ENCODE peak calls at places on chromosomes 1 and 21, in six cellular contexts. L is Panc1, I is HCT116, D is breast epithelium, T is endothelial cell of umbilical vein, K is stomach. R is an unnamed sample. For H3K9me3, the result is how much of the 10 kb centered on the place peaks cover.

GRCh38 chr1:30600258-30600657 is 123.1 kb downstream of the MATN1 start:
- DNase-seq in L (no peak), I (no peak), D (no peak), T (no peak), K (no peak), R (no peak)

GRCh38 chr1:152447484-152447883 is 33.4 kb upstream of the CRNN start:
- DNase-seq in L (no peak), I (no peak), D (no peak), T (no peak), K (no peak), R (no peak)

GRCh38 chr1:18557621-18558465 is 72.8 kb upstream of the PAX7 start:
- DNase-seq in L (no peak), I (no peak), D (no peak), T (no peak), K (peak), R (no peak)

GRCh38 chr1:29513357-29513756 is 277.0 kb downstream of the PTPRU start:
- DNase-seq in L (peak), I (peak), D (no peak), T (peak), K (peak), R (peak)

GRCh38 chr1:210901981-210902770 is 231.8 kb downstream of the KCNH1 start:
- DNase-seq in L (no peak), I (no peak), D (no peak), T (no peak), K (no peak), R (no peak)

GRCh38 chr1:24998554-24999245 is 68.6 kb upstream of the RUNX3 start:
- DNase-seq in L (no peak), I (no peak), D (no peak), T (no peak), K (no peak), R (peak)

GRCh38 chr1:150513275-150513885 is 2.2 kb upstream of the FALEC start:
- DNase-seq in L (no peak), I (no peak), D (no peak), T (no peak), K (no peak), R (peak)

GRCh38 chr1:78651247-78651646 is 1.6 kb downstream of the IFI44 start:
- DNase-seq in L (no peak), I (no peak), D (no peak), T (peak), K (no peak), R (peak)

GRCh38 chr21:15742052-15742451 is 12.3 kb downstream of the USP25 start:
- DNase-seq in L (no peak), I (no peak), D (no peak), T (peak), K (no peak), R (no peak)

GRCh38 chr1:207922554-207922953 is 11.6 kb upstream of the CD34 start:
- DNase-seq in L (no peak), I (no peak), D (no peak), T (peak), K (no peak), R (no peak)

GRCh38 chr1:184595609-184596008 is 159.0 kb downstream of the EDEM3 start:
- DNase-seq in L (no peak), I (no peak), D (no peak), T (no peak), K (no peak), R (no peak)

GRCh38 chr1:70200065-70200464 is 5.3 kb downstream of the LRRC40 start:
- DNase-seq in L (no peak), I (no peak), D (no peak), T (no peak), K (no peak), R (no peak)

GRCh38 chr21:36630485-36631206 is 68.3 kb upstream of the SIM2 start:
- DNase-seq in L (peak), I (peak), D (peak), T (peak), K (peak), R (no peak)

GRCh38 chr1:47931395-47931794 is 65.8 kb downstream of the TRABD2B start:
- DNase-seq in L (no peak), I (peak), D (no peak), T (peak), K (peak), R (no peak)

GRCh38 chr1:155379180-155379876 is 58.6 kb downstream of the RUSC1 start:
- DNase-seq in L (no peak), I (no peak), D (no peak), T (peak), K (no peak), R (no peak)

GRCh38 chr1:112707217-112708001 is 482 bp upstream of the RHOC start:
- DNase-seq in L (no peak), I (peak), D (peak), T (peak), K (peak), R (peak)

GRCh38 chr1:171641076-171641864 is 11.2 kb downstream of the MYOC start:
- DNase-seq in L (no peak), I (no peak), D (no peak), T (no peak), K (no peak), R (no peak)

GRCh38 chr1:38745476-38746410 is 113.8 kb downstream of the RRAGC start:
- DNase-seq in L (no peak), I (no peak), D (no peak), T (no peak), K (no peak), R (no peak)

GRCh38 chr1:210525759-210526158 is 197.1 kb downstream of the HHAT start:
- DNase-seq in L (no peak), I (no peak), D (no peak), T (no peak), K (no peak), R (no peak)

GRCh38 chr1:205346956-205347574 is 9.7 kb downstream of the KLHDC8A start:
- DNase-seq in L (no peak), I (no peak), D (no peak), T (no peak), K (no peak), R (peak)

GRCh38 chr1:203440780-203441179 is 34.8 kb upstream of the PRELP start:
- DNase-seq in L (no peak), I (no peak), D (peak), T (peak), K (peak), R (no peak)

GRCh38 chr1:202343652-202344349 is 2.1 kb upstream of the UBE2T start:
- DNase-seq in L (no peak), I (peak), D (no peak), T (peak), K (no peak), R (no peak)

GRCh38 chr1:183567584-183567983 is 22.7 kb downstream of the NCF2 start:
- DNase-seq in L (no peak), I (no peak), D (no peak), T (no peak), K (peak), R (peak)

GRCh38 chr1:248277876-248278275 is at the start of gene OR2T33:
- DNase-seq in L (no peak), I (no peak), D (no peak), T (no peak), K (no peak), R (no peak)
- H3K9me3 ChIP-seq in L (under half), I (under half), D (under half), T (under half), K (under half), R (under half)

DNA sequence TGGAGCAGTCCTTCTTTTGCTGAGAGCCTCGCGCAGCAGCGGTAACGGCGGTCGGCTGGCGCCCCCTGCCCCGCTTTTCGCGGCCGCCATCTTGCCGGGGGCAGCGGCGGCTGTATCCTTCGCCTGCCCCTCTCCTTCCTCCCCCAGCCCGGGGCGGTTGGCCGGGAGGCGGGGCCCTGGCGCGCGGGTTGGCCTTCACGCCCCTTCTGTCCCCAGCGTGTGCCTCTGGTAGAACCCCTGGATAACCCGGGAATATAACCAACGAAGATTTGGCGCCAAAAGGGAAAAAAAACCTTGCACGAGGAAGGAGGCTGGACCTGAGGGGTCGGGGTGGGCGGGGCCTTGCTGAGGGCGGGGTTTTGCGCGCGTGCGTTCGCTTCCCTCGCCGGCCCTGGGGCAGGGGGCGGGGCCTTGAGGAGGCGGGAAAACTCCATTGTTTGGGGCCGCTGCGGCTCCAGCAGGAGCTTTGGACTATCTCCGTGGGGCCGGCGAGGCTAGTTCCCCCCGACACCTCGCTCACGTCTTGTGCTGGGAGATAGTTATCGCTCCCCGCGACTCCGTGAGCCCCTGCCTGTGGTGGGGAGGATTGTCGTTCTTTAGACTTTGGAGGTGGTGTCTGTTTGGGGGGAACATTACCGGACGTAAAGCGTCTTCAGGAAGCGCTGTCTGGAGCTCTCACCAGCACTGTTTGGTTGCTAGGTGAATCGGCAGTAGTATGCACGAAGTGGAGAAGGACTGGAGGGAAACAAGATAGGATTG is 689 bp downstream of the NASP start:
- DNase-seq in L (peak), I (peak), D (peak), T (peak), K (peak), R (peak)
- TF ChIP-seq POLR2AphosphoS5 in L (no peak), I (no peak), D (peak), T (no peak), K (no peak), R (peak)

GRCh38 chr1:175269151-175269550 is 76.6 kb upstream of the KIAA0040 start:
- DNase-seq in L (no peak), I (peak), D (no peak), T (no peak), K (no peak), R (no peak)

GRCh38 chr1:175267716-175268416 is 75.3 kb upstream of the KIAA0040 start:
- DNase-seq in L (no peak), I (no peak), D (no peak), T (no peak), K (no peak), R (no peak)

GRCh38 chr1:175270361-175270760 is 77.8 kb upstream of the KIAA0040 start:
- DNase-seq in L (no peak), I (no peak), D (no peak), T (peak), K (no peak), R (no peak)

GRCh38 chr1:175272361-175272760 is 79.8 kb upstream of the KIAA0040 start:
- DNase-seq in L (no peak), I (no peak), D (no peak), T (no peak), K (no peak), R (no peak)

DNA sequence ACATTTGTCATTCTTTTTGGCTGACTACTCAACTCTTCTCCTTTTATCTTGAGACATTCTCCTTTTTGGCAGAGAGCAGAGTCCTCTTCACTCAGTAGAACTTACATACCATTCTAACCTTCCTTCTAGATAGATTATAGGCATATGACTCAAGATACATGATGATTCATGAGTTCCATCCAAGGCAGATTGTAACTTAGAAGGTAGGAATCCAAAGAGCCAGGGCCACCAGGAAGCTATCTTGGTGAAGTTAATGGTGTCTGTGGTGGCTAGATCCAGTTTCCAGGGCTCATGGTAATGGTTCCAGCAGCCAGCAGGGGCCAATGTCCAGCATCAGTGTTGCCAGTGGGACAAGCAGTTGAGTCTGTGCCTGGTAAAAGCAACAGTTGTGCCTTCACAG is 76.1 kb upstream of the KIAA0040 start:
- DNase-seq in L (no peak), I (peak), D (no peak), T (no peak), K (no peak), R (no peak)
- H3K9me3 ChIP-seq in L (under half), I (under half), D (under half), T (under half), K (under half), R (under half)

DNA sequence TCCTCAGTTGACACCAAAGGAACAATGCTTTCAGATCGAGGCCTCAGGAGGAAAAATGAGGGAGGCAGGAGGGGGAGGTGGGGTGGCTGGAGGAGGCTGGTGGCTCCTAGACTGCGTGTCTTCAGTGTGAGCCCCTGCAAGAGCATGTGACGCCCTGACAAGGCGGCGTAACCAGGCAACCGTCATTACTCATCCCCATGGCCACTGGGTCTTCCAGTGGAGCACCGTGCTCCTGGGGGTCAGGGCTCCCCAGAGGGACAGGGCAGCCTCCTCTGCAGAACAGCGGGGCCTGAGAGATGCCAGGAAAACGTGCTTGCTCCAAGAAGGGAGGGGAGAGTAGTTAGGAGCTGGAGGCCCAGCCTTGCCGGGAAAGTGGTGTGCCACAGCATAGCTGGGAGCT is 172.7 kb upstream of the TMEM51 start:
- DNase-seq in L (no peak), I (no peak), D (no peak), T (no peak), K (no peak), R (no peak)
- TF ChIP-seq POLR2AphosphoS5 in L (no peak), I (no peak), D (no peak), T (no peak), K (no peak), R (peak)

GRCh38 chr1:213444224-213444623 is 393.2 kb downstream of the RPS6KC1 start:
- DNase-seq in L (no peak), I (no peak), D (no peak), T (no peak), K (no peak), R (no peak)

GRCh38 chr1:213440766-213441165 is 389.7 kb downstream of the RPS6KC1 start:
- DNase-seq in L (no peak), I (no peak), D (no peak), T (no peak), K (no peak), R (no peak)

GRCh38 chr1:213439703-213440102 is 388.7 kb downstream of the RPS6KC1 start:
- DNase-seq in L (no peak), I (no peak), D (no peak), T (no peak), K (no peak), R (no peak)

GRCh38 chr1:213446496-213446895 is 395.5 kb downstream of the RPS6KC1 start:
- DNase-seq in L (no peak), I (no peak), D (no peak), T (no peak), K (no peak), R (no peak)

DNA sequence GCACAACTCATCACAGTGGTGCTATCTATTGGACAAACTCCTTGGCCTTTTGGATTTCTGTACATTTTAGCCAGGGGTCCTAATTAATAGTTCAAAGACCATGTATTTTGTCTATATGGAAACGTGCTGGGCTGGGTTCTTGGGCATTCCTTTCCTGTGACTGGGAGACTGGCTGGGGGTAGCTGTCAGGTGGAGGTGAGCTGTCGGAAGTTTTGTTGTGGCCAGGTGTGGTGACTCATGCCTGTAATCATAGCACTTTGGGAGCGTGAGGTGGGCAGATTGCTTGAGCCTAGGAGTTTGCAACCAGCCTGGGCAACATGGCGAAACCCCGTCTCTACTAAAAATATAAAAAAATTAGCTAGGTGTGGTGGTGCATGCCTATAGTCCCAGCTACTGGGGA is 392.4 kb downstream of the RPS6KC1 start:
- DNase-seq in L (no peak), I (peak), D (no peak), T (no peak), K (no peak), R (no peak)
- H3K9me3 ChIP-seq in L (under half), I (under half), D (under half), T (under half), K (under half), R (under half)

GRCh38 chr1:51736702-51737101 is 119.8 kb downstream of the OSBPL9 start:
- DNase-seq in L (no peak), I (peak), D (no peak), T (peak), K (no peak), R (no peak)
- TF ChIP-seq POLR2AphosphoS5 in L (no peak), I (no peak), D (no peak), T (no peak), K (no peak), R (no peak)

GRCh38 chr1:212309967-212310366 is 24.8 kb downstream of the PPP2R5A start:
- DNase-seq in L (no peak), I (no peak), D (no peak), T (no peak), K (no peak), R (no peak)
- H3K9me3 ChIP-seq in L (under half), I (under half), D (under half), T (under half), K (under half), R (under half)

GRCh38 chr1:93571623-93572310 is 109.9 kb downstream of the BCAR3 start:
- DNase-seq in L (no peak), I (no peak), D (no peak), T (no peak), K (no peak), R (no peak)
- TF ChIP-seq POLR2AphosphoS5 in L (no peak), I (no peak), D (no peak), T (no peak), K (no peak), R (no peak)

GRCh38 chr1:231032963-231033362 is 7.1 kb downstream of the FAM89A start:
- DNase-seq in L (no peak), I (no peak), D (no peak), T (peak), K (no peak), R (no peak)
- H3K9me3 ChIP-seq in L (under half), I (under half), D (under half), T (under half), K (under half), R (under half)

DNA sequence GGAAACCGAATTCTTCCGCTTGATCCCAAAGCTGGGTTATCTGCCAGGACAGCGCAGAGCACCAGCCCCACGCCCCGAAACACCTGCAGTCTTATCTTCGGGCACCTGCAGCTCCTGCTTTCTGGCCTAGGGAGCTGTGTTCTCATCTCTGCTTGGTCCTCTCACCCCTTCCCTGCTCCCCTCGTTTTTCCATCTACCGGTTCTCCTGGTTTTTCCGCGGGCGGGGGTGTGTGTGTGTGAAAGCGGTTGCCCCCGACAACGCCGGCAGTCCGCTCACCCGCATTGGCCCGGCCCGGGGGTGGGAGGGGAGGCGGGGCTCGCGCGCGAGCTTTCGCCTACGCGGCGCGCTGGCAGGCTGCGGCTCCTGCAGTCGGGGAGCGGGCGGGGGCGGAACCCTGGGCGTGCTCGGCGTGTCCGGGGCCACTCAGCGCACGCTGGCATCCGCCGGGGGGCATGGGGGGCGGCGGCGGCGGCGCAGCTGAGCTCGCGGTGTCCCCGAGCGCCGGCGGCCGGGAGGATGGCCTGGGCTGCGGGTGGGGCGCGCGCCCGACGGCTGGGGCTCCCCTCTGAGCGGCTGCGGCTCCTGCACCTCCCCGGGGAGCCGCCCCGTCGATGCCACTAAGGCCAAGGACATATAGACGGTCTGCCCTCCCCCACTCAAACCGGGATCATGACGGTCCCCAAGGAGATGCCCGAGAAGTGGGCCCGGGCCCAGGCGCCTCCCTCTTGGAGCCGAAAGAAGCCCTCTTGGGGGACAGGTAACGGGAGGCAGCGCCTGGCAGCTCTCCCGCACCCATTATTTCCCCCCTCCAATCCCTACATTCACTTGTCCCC is 3.2 kb downstream of the ATP8B2 start:
- DNase-seq in L (no peak), I (no peak), D (peak), T (peak), K (peak), R (peak)
- TF ChIP-seq POLR2AphosphoS5 in L (no peak), I (peak), D (no peak), T (peak), K (no peak), R (peak)

R was measured in spleen.